ENCODE peak calls at places on chromosome 14, in six cellular contexts. N is GM20000, M is endodermal cell, B is cardiac muscle cell, G is fibroblast of pulmonary artery, R is HCT116. Z is an unnamed sample.
A peak's percentile ranks its signal among the peaks of the same experiment; 100 is the strongest.

GRCh38 chr14:60621386-60621785 is 27.9 kb downstream of the SIX1 start:
- DNase-seq in M (no peak), B (no peak), N (no peak), G (no peak), R (no peak), Z (no peak)

GRCh38 chr14:59190372-59190771 is 1.9 kb downstream of the DAAM1 start:
- DNase-seq in G (peak; percentile 25), M (peak; percentile 81), R (no peak), B (peak; percentile 25), N (peak; percentile 41), Z (peak; percentile 7)

GRCh38 chr14:95895720-95896119 is 19.1 kb downstream of the TUNAR start:
- DNase-seq in N (no peak), M (peak; percentile 91), G (no peak), R (peak; percentile 26), B (no peak), Z (peak; percentile 53)

GRCh38 chr14:62101189-62101588 is 339.0 kb downstream of the SNAPC1 start:
- DNase-seq in B (no peak), G (no peak), M (no peak), N (no peak), R (no peak), Z (no peak)

GRCh38 chr14:61642246-61642982 is 52.9 kb upstream of the HIF1A start:
- DNase-seq in G (peak; percentile 20), B (no peak), N (no peak), M (no peak), R (no peak), Z (no peak)

GRCh38 chr14:59253527-59253926 is 65.1 kb downstream of the DAAM1 start:
- DNase-seq in R (no peak), M (no peak), B (no peak), N (no peak), G (no peak), Z (no peak)

GRCh38 chr14:81938341-81938740 is 404.7 kb upstream of the SEL1L start:
- DNase-seq in B (no peak), N (no peak), G (no peak), R (no peak), M (no peak), Z (no peak)

GRCh38 chr14:24171422-24172260 is at the start of gene REC8:
- DNase-seq in B (peak; percentile 98), M (peak; percentile 100), N (peak; percentile 94), G (peak; percentile 72), R (no peak), Z (no peak)

GRCh38 chr14:61661471-61661988 is 33.8 kb upstream of the HIF1A start:
- DNase-seq in R (no peak), G (peak; percentile 77), M (no peak), B (peak; percentile 91), N (peak; percentile 28), Z (no peak)

GRCh38 chr14:96100171-96101064 is 61.3 kb downstream of the C14orf132 start:
- DNase-seq in G (peak; percentile 86), M (peak; percentile 96), B (peak; percentile 88), N (peak; percentile 72), R (peak; percentile 73), Z (peak; percentile 88)

GRCh38 chr14:52845079-52845478 is 53.7 kb upstream of the GNPNAT1 start:
- DNase-seq in R (no peak), B (no peak), M (no peak), G (no peak), N (no peak), Z (no peak)

GRCh38 chr14:91127924-91128323 is 14.1 kb downstream of the DGLUCY start:
- DNase-seq in R (no peak), G (no peak), B (no peak), N (no peak), M (no peak), Z (no peak)

GRCh38 chr14:36014236-36014635 is 162.3 kb downstream of the PTCSC3 start:
- DNase-seq in R (no peak), M (no peak), G (no peak), B (no peak), N (no peak), Z (no peak)

GRCh38 chr14:91835920-91836843 is 31.2 kb downstream of the TC2N start:
- DNase-seq in R (peak; percentile 56), M (peak; percentile 97), G (no peak), N (peak; percentile 91), B (peak; percentile 36), Z (peak; percentile 93)

GRCh38 chr14:77320238-77320935 is at the start of gene POMT2:
- DNase-seq in N (peak; percentile 92), R (peak; percentile 78), B (peak; percentile 92), M (peak; percentile 99), G (peak; percentile 87), Z (peak; percentile 94)

GRCh38 chr14:96059519-96060135 is 20.5 kb downstream of the C14orf132 start:
- DNase-seq in N (no peak), M (peak; percentile 28), B (no peak), G (no peak), R (no peak), Z (no peak)

GRCh38 chr14:75501080-75501479 is 21.2 kb upstream of the BATF start:
- DNase-seq in G (no peak), R (no peak), M (no peak), N (no peak), B (peak; percentile 39), Z (no peak)

GRCh38 chr14:57277062-57277461 is 8.3 kb downstream of the AP5M1 start:
- DNase-seq in R (no peak), M (no peak), N (no peak), B (no peak), G (no peak), Z (no peak)

GRCh38 chr14:30005114-30005698 is 77.6 kb upstream of the PRKD1 start:
- DNase-seq in B (peak; percentile 86), M (no peak), R (no peak), N (no peak), G (peak; percentile 86), Z (peak; percentile 8)

GRCh38 chr14:35155962-35156361 is 33.6 kb downstream of the PRORP start:
- DNase-seq in N (peak; percentile 42), B (peak; percentile 65), G (peak; percentile 77), M (no peak), R (no peak), Z (peak; percentile 8)

GRCh38 chr14:36604757-36605505 is 22.5 kb upstream of the NKX2-8 start:
- DNase-seq in M (peak; percentile 89), G (peak; percentile 80), B (peak; percentile 75), N (peak; percentile 64), R (peak; percentile 76), Z (peak; percentile 68)

GRCh38 chr14:33714527-33715222 is 236.2 kb downstream of the EGLN3 start:
- DNase-seq in G (no peak), M (no peak), B (no peak), R (no peak), N (no peak), Z (no peak)

GRCh38 chr14:88163731-88164255 is 158.9 kb downstream of the GPR65 start:
- DNase-seq in B (no peak), M (peak; percentile 26), N (no peak), G (no peak), R (no peak), Z (no peak)

GRCh38 chr14:51525705-51526104 is 126.0 kb upstream of the FRMD6 start:
- DNase-seq in M (no peak), R (no peak), N (no peak), B (no peak), G (no peak), Z (no peak)

GRCh38 chr14:75991753-75992152 is 6.2 kb downstream of the IFT43 start:
- DNase-seq in N (no peak), B (no peak), R (no peak), G (no peak), M (no peak), Z (no peak)

GRCh38 chr14:76307786-76308780 is 67.9 kb upstream of the ESRRB start:
- DNase-seq in B (no peak), M (peak; percentile 13), G (no peak), R (no peak), N (no peak), Z (no peak)

GRCh38 chr14:94696518-94696917 is 73.4 kb downstream of the GSC start:
- DNase-seq in B (no peak), R (no peak), N (no peak), G (no peak), M (no peak), Z (no peak)

GRCh38 chr14:94690896-94691657 is 78.8 kb downstream of the GSC start:
- DNase-seq in G (no peak), R (no peak), M (peak; percentile 32), N (no peak), B (no peak), Z (no peak)

GRCh38 chr14:94697773-94698556 is 71.9 kb downstream of the GSC start:
- DNase-seq in M (no peak), B (no peak), N (no peak), R (no peak), G (no peak), Z (no peak)

GRCh38 chr14:94691658-94692029 is 78.3 kb downstream of the GSC start:
- DNase-seq in B (peak; percentile 64), G (peak; percentile 39), R (no peak), M (no peak), N (no peak), Z (no peak)

GRCh38 chr14:94695231-94695630 is 74.7 kb downstream of the GSC start:
- DNase-seq in G (no peak), B (no peak), R (no peak), M (no peak), N (no peak), Z (no peak)
- TF ChIP-seq CTCF in G (no peak), B (no peak), R (no peak), M (no peak), N (no peak), Z (no peak)

DNA sequence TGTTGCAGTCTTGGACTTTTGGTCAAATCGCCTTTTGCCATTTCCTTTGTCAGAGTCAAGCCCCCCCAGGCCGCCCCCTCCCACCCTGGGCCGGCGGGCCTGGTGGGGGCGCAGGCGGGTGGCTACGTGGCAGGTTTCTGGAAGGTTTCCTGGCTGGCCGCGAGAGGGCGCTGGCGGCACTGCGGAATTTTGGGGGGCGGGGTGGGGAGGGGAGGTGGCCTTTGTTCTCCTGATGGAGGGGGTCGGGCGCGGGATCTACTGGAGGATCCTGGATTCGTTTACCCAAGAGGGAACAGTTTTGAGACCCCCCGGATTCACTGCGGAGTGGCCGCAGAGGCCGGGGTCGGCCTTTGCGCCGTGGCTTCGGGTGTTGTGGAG is 1.2 kb downstream of the MEG3 start:
- DNase-seq in M (no peak), R (no peak), G (peak; percentile 25), N (no peak), B (peak; percentile 39), Z (no peak)
- TF ChIP-seq CTCF in M (no peak), R (no peak), G (peak; percentile 31), N (no peak), B (peak; percentile 46), Z (no peak)

GRCh38 chr14:93115920-93116675 is at the start of gene ITPK1:
- DNase-seq in G (peak; percentile 50), N (peak; percentile 91), B (peak; percentile 74), R (no peak), M (peak; percentile 84), Z (peak; percentile 59)
- TF ChIP-seq CTCF in G (no peak), N (peak; percentile 34), B (peak; percentile 14), R (peak; percentile 5), M (peak; percentile 59), Z (no peak)

DNA sequence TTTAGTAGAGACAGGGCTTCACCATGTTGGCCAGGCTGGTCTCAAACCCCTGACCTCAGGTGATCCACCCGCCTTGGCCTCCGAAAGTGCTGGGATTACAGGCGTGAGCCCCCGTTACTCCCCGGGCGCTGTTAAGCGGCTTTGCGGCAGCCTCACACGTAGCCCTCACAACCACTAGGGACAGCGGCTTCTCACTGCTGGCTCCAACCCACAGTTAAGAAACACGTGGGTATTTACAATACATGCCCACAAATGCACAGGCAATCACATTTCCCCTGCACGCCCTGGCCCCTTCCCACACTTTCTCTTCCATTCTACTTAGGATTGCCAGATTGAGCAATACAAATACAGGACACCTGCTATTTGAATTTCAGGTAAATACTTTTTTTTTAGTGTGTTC is 37.0 kb upstream of the EIF5 start:
- DNase-seq in G (no peak), R (no peak), N (no peak), M (peak; percentile 63), B (no peak), Z (no peak)
- TF ChIP-seq CTCF in G (no peak), R (no peak), N (no peak), M (peak; percentile 66), B (no peak), Z (no peak)